ENCODE peak calls at places on chromosomes 6 and 20, in four cellular contexts. U is H9, A is IMR-90, G is H1. C is an unnamed sample.

GRCh38 chr6:84428300-84428907 is 201.0 kb upstream of the CEP162 start:
- DNase-seq in U (peak; percentile 45), A (peak; percentile 45), G (peak; percentile 60), C (peak; percentile 53)

GRCh38 chr20:59207742-59208357 is 44.2 kb downstream of the ZNF831 start:
- DNase-seq in U (peak; percentile 88), A (no peak), G (peak; percentile 80), C (peak; percentile 93)

GRCh38 chr6:98787401-98787800 is 47.0 kb upstream of the POU3F2 start:
- DNase-seq in U (no peak), A (no peak), G (no peak), C (peak; percentile 8)

GRCh38 chr6:168159503-168159902 is 80.5 kb upstream of the FRMD1 start:
- DNase-seq in U (no peak), A (no peak), G (no peak), C (no peak)

GRCh38 chr6:31270788-31271640 is 878 bp downstream of the HLA-C start:
- DNase-seq in U (peak; percentile 78), A (peak; percentile 47), G (peak; percentile 79), C (peak; percentile 73)

GRCh38 chr6:30781362-30781696 is 37.0 kb upstream of the IER3 start:
- DNase-seq in U (no peak), A (no peak), G (no peak), C (no peak)

GRCh38 chr6:15522856-15523529 is 139.8 kb downstream of the DTNBP1 start:
- DNase-seq in U (peak; percentile 47), A (no peak), G (no peak), C (no peak)

GRCh38 chr6:150208606-150209352 is 65.9 kb downstream of the PPP1R14C start:
- DNase-seq in U (no peak), A (no peak), G (no peak), C (no peak)

GRCh38 chr20:51811040-51811351 is 8.7 kb upstream of the SALL4 start:
- DNase-seq in U (no peak), A (peak; percentile 81), G (no peak), C (no peak)

GRCh38 chr6:7224726-7225125 is 88.3 kb downstream of the SSR1 start:
- DNase-seq in U (no peak), A (no peak), G (no peak), C (no peak)

GRCh38 chr6:137399949-137400443 is 94.2 kb downstream of the OLIG3 start:
- DNase-seq in U (peak; percentile 44), A (no peak), G (no peak), C (no peak)

GRCh38 chr6:125611573-125612399 is 137.6 kb upstream of the HEY2 start:
- DNase-seq in U (no peak), A (no peak), G (no peak), C (peak; percentile 55)

GRCh38 chr20:50580016-50580747 is 70.0 kb downstream of the PTPN1 start:
- DNase-seq in U (peak; percentile 80), A (peak; percentile 41), G (peak; percentile 91), C (peak; percentile 69)

GRCh38 chr6:23306251-23306950 is 737.0 kb downstream of the HDGFL1 start:
- DNase-seq in U (no peak), A (no peak), G (no peak), C (no peak)

GRCh38 chr20:58145506-58146080 is 82.9 kb downstream of the ANKRD60 start:
- DNase-seq in U (no peak), A (no peak), G (no peak), C (peak; percentile 34)

GRCh38 chr20:58148891-58149290 is 79.6 kb downstream of the ANKRD60 start:
- DNase-seq in U (no peak), A (no peak), G (no peak), C (no peak)

GRCh38 chr20:58147628-58148370 is 80.7 kb downstream of the ANKRD60 start:
- DNase-seq in U (no peak), A (no peak), G (no peak), C (peak; percentile 40)

GRCh38 chr20:58146081-58146734 is 82.2 kb downstream of the ANKRD60 start:
- DNase-seq in U (no peak), A (no peak), G (no peak), C (no peak)

GRCh38 chr20:58146761-58147160 is 81.7 kb downstream of the ANKRD60 start:
- DNase-seq in U (no peak), A (no peak), G (no peak), C (no peak)
- H2BK15ac ChIP-seq in U (no peak overlapping the region), A (no peak overlapping the region), G (no peak overlapping the region), C (no peak overlapping the region)

DNA sequence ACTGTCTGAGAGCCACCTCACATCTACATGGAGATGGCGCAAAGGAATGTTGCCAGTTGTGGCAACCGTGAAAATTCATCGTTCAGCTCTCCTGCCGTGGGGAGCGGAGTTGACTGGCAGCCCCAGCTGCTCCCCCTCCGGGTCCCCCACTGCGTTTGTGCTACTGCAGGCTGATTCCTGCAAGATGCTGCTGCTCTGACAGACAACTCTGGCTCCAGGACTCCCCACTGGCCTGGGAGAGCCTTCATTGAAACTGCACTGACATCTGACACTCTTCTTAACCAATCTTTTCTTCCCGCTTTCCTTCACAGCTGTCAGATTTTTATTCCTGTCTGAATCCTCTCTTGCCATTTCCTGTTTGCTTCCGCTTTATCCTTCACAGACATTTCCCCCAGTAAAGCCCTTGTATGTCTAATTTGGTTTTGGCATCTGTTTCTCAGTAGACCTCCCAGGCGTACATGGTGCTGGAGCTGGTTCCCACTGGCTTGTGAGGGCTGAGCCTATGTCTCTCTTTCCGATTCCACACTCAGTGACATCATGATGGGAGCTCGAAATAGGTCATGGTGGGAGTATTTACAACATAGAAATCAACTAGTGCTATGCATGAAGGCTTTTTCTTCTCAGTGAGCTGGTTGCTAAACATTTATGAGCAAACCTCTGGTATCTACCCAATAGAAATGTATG is 9.5 kb upstream of the ATRN start:
- DNase-seq in U (no peak), A (peak; percentile 49), G (peak; percentile 51), C (peak; percentile 43)
- H4K5ac ChIP-seq in U (no peak overlapping the region), A (no peak overlapping the region), G (no peak overlapping the region), C (no peak overlapping the region)

DNA sequence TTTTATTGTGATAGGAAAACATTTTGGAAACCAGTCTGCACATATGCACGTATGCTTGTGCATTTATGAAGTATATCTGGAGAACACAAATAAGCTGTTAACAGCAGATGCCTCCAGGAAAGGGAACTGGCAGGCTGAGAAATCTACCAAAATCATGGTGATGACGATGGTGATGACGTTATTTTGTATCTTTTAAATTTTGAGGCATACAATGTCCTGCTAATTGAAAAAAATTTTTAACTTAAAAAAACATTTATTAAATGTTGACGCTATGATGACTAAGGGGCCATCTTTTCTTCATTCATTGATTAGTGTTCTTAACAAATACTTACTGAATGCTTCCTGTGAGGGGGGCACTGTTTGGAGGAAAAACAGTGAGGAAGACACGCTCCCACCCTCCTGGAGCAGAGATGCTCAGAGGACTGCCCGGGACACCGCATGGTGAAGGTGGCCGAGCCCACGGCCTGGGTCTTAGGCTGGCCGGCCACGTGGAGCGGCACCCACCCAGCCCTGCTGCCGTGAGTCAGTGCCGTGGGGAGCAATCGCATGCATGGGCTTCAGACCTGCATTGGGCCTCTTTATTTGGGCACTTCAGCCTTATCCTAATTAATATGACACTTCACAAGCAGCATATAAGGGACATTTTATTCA is 15.9 kb upstream of the ENTPD6 start:
- DNase-seq in U (no peak), A (no peak), G (no peak), C (no peak)
- H2AK5ac ChIP-seq in U (no peak overlapping the region), A (no peak overlapping the region), G (no peak overlapping the region), C (no peak overlapping the region)

GRCh38 chr20:2799271-2799670 is 1.2 kb downstream of the CPXM1 start:
- DNase-seq in U (peak; percentile 37), A (no peak), G (no peak), C (no peak)
- H2BK15ac ChIP-seq in U (no peak overlapping the region), A (no peak overlapping the region), G (no peak overlapping the region), C (no peak overlapping the region)

GRCh38 chr20:9112541-9113515 is 43.9 kb downstream of the PLCB4 start:
- DNase-seq in U (no peak), A (peak; percentile 78), G (no peak), C (no peak)

GRCh38 chr20:9117548-9117947 is 48.7 kb downstream of the PLCB4 start:
- DNase-seq in U (no peak), A (no peak), G (no peak), C (no peak)

GRCh38 chr20:9110365-9110764 is 41.5 kb downstream of the PLCB4 start:
- DNase-seq in U (no peak), A (peak; percentile 68), G (no peak), C (no peak)

GRCh38 chr20:9110916-9111432 is 42.1 kb downstream of the PLCB4 start:
- DNase-seq in U (no peak), A (no peak), G (no peak), C (no peak)

GRCh38 chr20:9114709-9115108 is 45.8 kb downstream of the PLCB4 start:
- DNase-seq in U (no peak), A (no peak), G (no peak), C (peak; percentile 34)
- H4K5ac ChIP-seq in U (no peak overlapping the region), A (peak overlapping the region; percentile 54), G (no peak overlapping the region), C (no peak overlapping the region)

GRCh38 chr20:31705598-31706597 is 16.8 kb downstream of the BCL2L1 start:
- DNase-seq in U (no peak), A (no peak), G (no peak), C (no peak)
- H2AK5ac ChIP-seq in U (peak overlapping the region; percentile 33), A (peak overlapping the region; percentile 56), G (no peak overlapping the region), C (no peak overlapping the region)

GRCh38 chr20:18678599-18678998 is 90.7 kb downstream of the DTD1 start:
- DNase-seq in U (no peak), A (no peak), G (no peak), C (no peak)
- H2BK15ac ChIP-seq in U (no peak overlapping the region), A (no peak overlapping the region), G (no peak overlapping the region), C (no peak overlapping the region)